ENCODE peak calls at places on chromosomes 2 and 18, in five cellular contexts. I, W, Q, M and T are unnamed samples.

GRCh38 chr2:109063326-109063670 is 65.7 kb upstream of the SH3RF3 start:
- DNase-seq in I (no peak), W (no peak), Q (peak), M (no peak), T (no peak)

GRCh38 chr2:69118609-69119008 is 105.6 kb downstream of the ANTXR1 start:
- DNase-seq in I (no peak), W (no peak), Q (no peak), M (no peak), T (no peak)

GRCh38 chr2:192307530-192307929 is 112.8 kb upstream of the TMEFF2 start:
- DNase-seq in I (no peak), W (no peak), Q (peak), M (no peak), T (no peak)

GRCh38 chr2:37798315-37799005 is 126.6 kb upstream of the RMDN2 start:
- DNase-seq in I (no peak), W (no peak), Q (no peak), M (no peak), T (no peak)

GRCh38 chr2:74100254-74101216 is 47.2 kb downstream of the BOLA3 start:
- DNase-seq in I (no peak), W (no peak), Q (no peak), M (no peak), T (no peak)

GRCh38 chr18:2104620-2105462 is 466.5 kb downstream of the METTL4 start:
- DNase-seq in I (peak), W (peak), Q (peak), M (peak), T (peak)

GRCh38 chr2:121532894-121533293 is 2.2 kb downstream of the RNU4ATAC start:
- DNase-seq in I (no peak), W (no peak), Q (peak), M (no peak), T (no peak)

GRCh38 chr2:30336978-30337841 is 105.9 kb downstream of the LBH start:
- DNase-seq in I (peak), W (no peak), Q (no peak), M (peak), T (no peak)

GRCh38 chr18:67402543-67402942 is 114.0 kb downstream of the DSEL start:
- DNase-seq in I (no peak), W (no peak), Q (peak), M (no peak), T (no peak)

GRCh38 chr18:37484893-37485834 is 80.4 kb downstream of the CELF4 start:
- DNase-seq in I (peak), W (peak), Q (peak), M (peak), T (peak)

GRCh38 chr2:208033701-208034502 is 8.6 kb upstream of the PLEKHM3 start:
- DNase-seq in I (no peak), W (peak), Q (peak), M (peak), T (no peak)